ENCODE peak calls at places on chromosomes 5 and 9, in ten cellular contexts. U, I, C, J, E, X, W, O, N and P are unnamed samples.
A peak's percentile ranks its signal among the peaks of the same experiment; 100 is the strongest.

GRCh38 chr9:102054811-102055210 is 316.4 kb upstream of the GRIN3A start:
- DNase-seq in E (no peak), I (no peak), X (no peak), U (no peak), N (no peak), J (no peak), O (no peak), C (no peak), W (no peak), P (no peak)

GRCh38 chr9:129328357-129329103 is 150.5 kb upstream of the IER5L start:
- DNase-seq in O (no peak), E (no peak), J (no peak), W (no peak), N (no peak), C (no peak), X (no peak), U (peak; percentile 74), I (no peak), P (no peak)

GRCh38 chr9:98191615-98192502 is 578 bp downstream of the CORO2A start:
- DNase-seq in C (peak; percentile 48), J (peak; percentile 60), W (no peak), O (peak; percentile 59), E (no peak), X (peak; percentile 84), N (no peak), I (no peak), U (peak; percentile 57), P (no peak)

GRCh38 chr5:35443803-35444595 is 173.7 kb upstream of the SPEF2 start:
- DNase-seq in C (peak; percentile 34), O (no peak), N (peak; percentile 39), U (no peak), I (no peak), W (no peak), E (no peak), J (no peak), X (no peak), P (no peak)

GRCh38 chr5:23506329-23507236 is 826 bp upstream of the PRDM9 start:
- DNase-seq in I (no peak), C (no peak), O (no peak), W (no peak), J (peak; percentile 86), E (no peak), X (no peak), N (no peak), U (peak; percentile 27), P (no peak)

GRCh38 chr9:74721696-74722660 is 165.7 kb downstream of the TRPM6 start:
- DNase-seq in C (no peak), N (no peak), O (no peak), J (no peak), E (no peak), U (no peak), X (no peak), W (no peak), I (no peak), P (no peak)

GRCh38 chr5:27947088-27947487 is 908.7 kb upstream of the CDH9 start:
- DNase-seq in J (no peak), I (no peak), W (no peak), N (no peak), E (no peak), C (no peak), O (no peak), X (no peak), U (no peak), P (no peak)

GRCh38 chr5:76604838-76605237 is 18.4 kb downstream of the F2RL2 start:
- DNase-seq in C (no peak), O (no peak), I (no peak), W (no peak), U (no peak), E (no peak), N (no peak), J (no peak), X (no peak), P (no peak)

GRCh38 chr5:143110591-143110990 is 292.9 kb downstream of the NR3C1 start:
- DNase-seq in X (no peak), O (no peak), N (no peak), C (no peak), W (no peak), E (no peak), J (peak; percentile 20), U (no peak), I (no peak), P (no peak)

GRCh38 chr9:113988951-113989780 is 88.9 kb downstream of the AMBP start:
- DNase-seq in I (no peak), O (peak; percentile 87), J (no peak), E (peak; percentile 52), W (no peak), U (no peak), X (no peak), N (peak; percentile 26), C (no peak), P (no peak)

GRCh38 chr9:107131108-107131799 is 151.8 kb upstream of the RAD23B start:
- DNase-seq in W (no peak), U (no peak), I (no peak), X (no peak), N (no peak), E (no peak), O (peak; percentile 60), C (no peak), J (no peak), P (no peak)

DNA sequence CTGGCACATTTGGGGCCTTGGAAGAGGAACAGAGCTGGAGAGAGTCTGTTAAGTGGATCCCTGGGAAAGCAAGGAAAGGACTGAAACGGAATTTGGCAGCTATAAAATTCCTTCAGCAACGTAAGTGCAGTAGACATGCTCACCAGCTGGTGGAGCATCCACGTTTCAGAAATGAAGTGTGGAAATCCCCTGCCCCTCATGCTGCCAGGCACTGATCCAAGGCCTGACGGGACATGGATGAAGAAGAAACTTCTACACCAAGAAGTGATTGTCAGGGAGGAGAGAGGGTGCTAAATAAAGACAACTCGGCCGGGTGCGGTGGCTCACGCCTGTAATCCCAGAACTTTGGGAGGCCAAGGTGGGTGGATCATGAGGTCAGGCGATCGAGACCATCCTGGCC is 209.3 kb downstream of the ROR2 start:
- DNase-seq in X (no peak), W (no peak), J (peak; percentile 26), E (no peak), N (no peak), U (no peak), C (no peak), O (no peak), I (peak; percentile 8), P (no peak)
- TF ChIP-seq CTCF in X (no peak), W (no peak), J (no peak), E (no peak), N (no peak), U (no peak), C (peak; percentile 12), O (no peak), I (peak; percentile 23), P (no peak)

DNA sequence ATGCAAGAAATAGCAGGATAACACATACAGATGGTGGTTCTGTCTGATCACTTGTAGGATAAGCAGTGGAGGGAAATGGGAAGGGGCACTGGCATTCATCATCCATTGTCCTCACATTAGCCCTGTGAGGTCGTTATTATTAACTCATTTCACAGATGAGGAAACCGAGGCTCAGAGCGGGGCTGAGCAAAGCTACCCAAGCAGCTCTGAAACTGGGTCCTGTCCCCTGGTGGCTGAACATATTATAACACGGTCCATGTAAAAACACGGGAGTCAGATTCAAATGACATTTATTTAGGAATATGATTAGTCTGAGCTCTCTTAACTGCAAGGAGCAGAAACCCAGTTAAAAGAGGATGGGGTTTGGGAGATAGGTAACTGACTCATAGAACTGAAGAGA is 43.1 kb downstream of the HRH2 start:
- DNase-seq in J (peak; percentile 29), E (no peak), I (no peak), C (no peak), W (no peak), O (no peak), U (peak; percentile 16), X (no peak), N (no peak), P (no peak)
- TF ChIP-seq CTCF in J (peak; percentile 63), E (peak; percentile 37), I (no peak), C (no peak), W (peak; percentile 47), O (peak; percentile 31), U (peak; percentile 38), X (peak; percentile 35), N (no peak), P (peak; percentile 25)

GRCh38 chr9:127651697-127652610 is 39.9 kb downstream of the STXBP1 start:
- DNase-seq in N (no peak), O (no peak), J (peak; percentile 44), I (no peak), U (no peak), C (no peak), X (no peak), W (no peak), E (no peak), P (no peak)
- TF ChIP-seq CTCF in N (no peak), O (no peak), J (peak; percentile 9), I (no peak), U (no peak), C (no peak), X (no peak), W (no peak), E (no peak), P (no peak)

DNA sequence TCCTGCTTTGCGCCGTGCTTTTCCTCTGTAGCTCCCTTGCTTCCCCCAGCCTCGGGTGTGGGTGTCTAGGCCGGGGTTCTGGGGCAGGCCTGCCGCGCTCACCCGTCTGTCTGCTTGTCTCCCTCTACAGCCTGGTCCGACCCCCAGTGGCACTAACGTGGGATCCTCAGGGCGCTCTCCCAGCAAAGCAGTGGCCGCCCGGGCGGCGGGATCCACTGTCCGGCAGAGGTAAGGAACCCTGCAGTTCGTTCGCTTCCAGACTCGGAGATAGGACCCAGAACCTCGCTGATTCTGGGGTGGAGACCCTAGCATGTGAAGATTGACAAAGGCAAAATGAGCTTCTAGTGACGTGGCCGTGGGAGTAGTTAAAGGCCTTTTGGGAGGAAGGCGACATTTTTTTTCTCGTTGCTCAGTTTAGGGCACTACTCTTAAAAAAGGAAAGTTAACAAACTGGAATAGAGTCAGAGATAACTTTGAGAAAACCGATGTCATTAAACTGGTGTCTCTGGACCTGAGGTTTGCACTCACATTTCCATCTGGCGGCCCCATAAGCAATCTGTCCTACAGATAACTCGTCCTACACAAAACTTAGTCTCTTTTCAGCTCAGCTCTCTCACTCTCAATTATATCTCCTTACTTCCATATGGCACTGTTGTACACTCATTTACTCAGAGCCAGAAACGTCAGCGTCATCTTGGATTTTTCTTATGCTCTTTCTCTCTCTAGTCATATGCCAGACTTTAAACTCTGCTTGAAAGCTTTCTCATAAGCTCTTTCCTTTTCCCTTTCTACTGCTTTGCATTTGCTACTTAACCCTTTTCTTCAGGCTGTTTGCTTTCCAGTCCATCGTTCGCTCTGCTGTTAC is 566 bp downstream of the SEC61B start:
- DNase-seq in N (no peak), W (no peak), J (peak; percentile 38), U (no peak), I (no peak), X (no peak), O (no peak), C (no peak), E (no peak), P (no peak)
- TF ChIP-seq CTCF in N (no peak), W (no peak), J (no peak), U (no peak), I (no peak), X (no peak), O (no peak), C (no peak), E (no peak), P (no peak)

GRCh38 chr5:176624916-176625315 is 5.4 kb downstream of the SNCB start:
- DNase-seq in E (no peak), J (no peak), W (no peak), O (no peak), C (no peak), U (no peak), N (no peak), X (no peak), I (no peak), P (no peak)
- TF ChIP-seq CTCF in E (no peak), J (no peak), W (no peak), O (no peak), C (no peak), U (no peak), N (no peak), X (no peak), I (no peak), P (no peak)